ENCODE peak calls at places on chromosomes 1 and 21, in nine cellular contexts. Y is AG04449, T is gastrocnemius medialis, N is Caco-2, D is sigmoid colon, C is AG09319, M is transverse colon, B is choroid plexus epithelial cell, G is upper lobe of left lung. Q is an unnamed sample.

GRCh38 chr1:203320546-203321272 is 15.4 kb downstream of the BTG2 start:
- DNase-seq in Y (no peak), T (peak; percentile 25), N (no peak), D (peak; percentile 78), C (no peak), M (peak; percentile 87), B (peak; percentile 70), G (peak; percentile 87), Q (no peak)

GRCh38 chr1:185567006-185567405 is 167.2 kb upstream of the HMCN1 start:
- DNase-seq in Y (no peak), T (no peak), N (no peak), D (no peak), C (no peak), M (no peak), B (peak; percentile 66), G (no peak), Q (no peak)

GRCh38 chr1:214824758-214825157 is 221.8 kb downstream of the CENPF start:
- DNase-seq in Y (no peak), T (no peak), N (no peak), D (no peak), C (no peak), M (no peak), B (peak; percentile 30), G (no peak), Q (no peak)

GRCh38 chr1:37995773-37996379 is 6.1 kb upstream of the SF3A3 start:
- DNase-seq in Y (no peak), T (no peak), N (no peak), D (peak; percentile 96), C (peak; percentile 92), M (peak; percentile 74), B (peak; percentile 85), G (peak; percentile 71), Q (no peak)

GRCh38 chr1:34164510-34165381 is at the start of gene CSMD2:
- DNase-seq in Y (no peak), T (no peak), N (no peak), D (no peak), C (peak; percentile 14), M (no peak), B (peak; percentile 31), G (no peak), Q (no peak)

GRCh38 chr1:7089485-7089884 is 304.2 kb downstream of the CAMTA1 start:
- DNase-seq in Y (no peak), T (no peak), N (no peak), D (no peak), C (no peak), M (no peak), B (no peak), G (no peak), Q (no peak)

GRCh38 chr1:21869620-21870121 is 57.6 kb downstream of the LDLRAD2 start:
- DNase-seq in Y (peak; percentile 54), T (peak; percentile 43), N (no peak), D (peak; percentile 97), C (peak; percentile 74), M (peak; percentile 80), B (peak; percentile 74), G (peak; percentile 63), Q (no peak)

GRCh38 chr1:224333939-224334701 is 4.1 kb upstream of the NVL start:
- DNase-seq in Y (no peak), T (no peak), N (no peak), D (no peak), C (no peak), M (no peak), B (no peak), G (no peak), Q (no peak)

GRCh38 chr1:45843474-45843905 is 40.1 kb downstream of the MAST2 start:
- DNase-seq in Y (peak; percentile 12), T (no peak), N (no peak), D (no peak), C (peak; percentile 10), M (no peak), B (peak; percentile 77), G (no peak), Q (no peak)

GRCh38 chr1:91768786-91769697 is 116.9 kb downstream of the TGFBR3 start:
- DNase-seq in Y (no peak), T (no peak), N (no peak), D (no peak), C (no peak), M (no peak), B (peak; percentile 48), G (no peak), Q (no peak)

GRCh38 chr1:48084826-48085225 is 87.6 kb upstream of the TRABD2B start:
- DNase-seq in Y (no peak), T (no peak), N (no peak), D (no peak), C (no peak), M (no peak), B (no peak), G (no peak), Q (no peak)

GRCh38 chr21:26546698-26547097 is 26.4 kb downstream of the CYYR1 start:
- DNase-seq in Y (no peak), T (peak; percentile 9), N (no peak), D (no peak), C (no peak), M (no peak), B (no peak), G (peak; percentile 61), Q (no peak)

DNA sequence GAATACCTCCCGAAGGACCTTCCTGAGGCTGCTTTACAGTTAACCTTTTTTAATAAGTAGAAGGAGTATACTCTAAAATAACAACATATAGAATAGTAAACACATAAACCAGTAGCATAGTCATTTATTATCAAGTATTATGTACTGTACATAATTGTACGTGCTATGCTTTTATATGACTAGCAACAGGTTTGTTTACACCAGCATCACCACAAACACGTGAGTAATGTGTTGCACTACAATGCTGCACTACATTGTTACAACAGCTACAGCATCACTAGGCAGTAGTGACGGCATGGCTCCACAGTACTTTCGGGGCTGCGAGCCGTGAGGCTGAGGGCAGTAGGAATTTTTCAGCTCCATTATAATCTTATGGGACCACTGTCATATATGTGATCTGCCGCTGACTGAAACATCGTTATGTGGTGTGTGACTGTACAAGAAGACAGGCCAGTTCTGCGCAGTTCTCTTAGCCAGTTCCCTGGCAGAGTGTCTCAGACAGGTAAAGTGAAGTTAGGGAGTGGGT is 82.8 kb upstream of the LRRC8D start:
- DNase-seq in Y (no peak), T (no peak), N (no peak), D (no peak), C (no peak), M (no peak), B (no peak), G (no peak), Q (no peak)
- TF ChIP-seq CTCF in Y (no peak), T (no peak), N (no peak), D (no peak), C (no peak), M (no peak), B (no peak), G (no peak), Q (no peak)

DNA sequence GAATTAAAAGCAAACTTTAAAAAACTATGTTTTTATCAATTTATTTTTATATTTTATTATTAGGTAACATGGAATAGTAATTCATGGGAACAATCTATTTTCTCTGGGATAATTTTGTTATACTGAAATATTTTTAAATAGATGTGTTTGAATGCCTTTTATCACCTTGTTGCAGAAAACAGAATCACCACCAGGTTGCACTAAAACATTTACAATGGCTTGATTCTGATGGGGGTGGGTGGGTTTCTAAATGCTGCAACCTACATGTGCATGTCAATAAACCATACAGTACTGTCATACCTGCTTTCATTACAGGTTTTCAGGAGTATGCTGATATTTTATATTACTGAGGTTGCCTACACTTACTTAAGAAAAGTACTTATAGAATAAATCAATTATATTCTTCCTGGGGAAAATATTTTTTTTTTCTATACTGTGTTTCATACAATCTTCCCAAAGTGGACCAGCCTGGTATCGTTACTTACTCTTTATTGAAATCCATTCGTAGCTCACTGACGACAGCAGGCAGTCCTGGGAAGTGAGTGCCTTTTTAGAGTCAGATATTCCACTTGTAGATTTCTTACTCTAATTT is 132.8 kb downstream of the PTPRC start:
- DNase-seq in Y (no peak), T (no peak), N (peak; percentile 32), D (no peak), C (no peak), M (no peak), B (peak; percentile 84), G (no peak), Q (no peak)
- TF ChIP-seq CTCF in Y (peak; percentile 40), T (no peak), N (peak; percentile 46), D (no peak), C (peak; percentile 47), M (peak; percentile 35), B (peak; percentile 75), G (peak; percentile 46), Q (peak; percentile 83)

DNA sequence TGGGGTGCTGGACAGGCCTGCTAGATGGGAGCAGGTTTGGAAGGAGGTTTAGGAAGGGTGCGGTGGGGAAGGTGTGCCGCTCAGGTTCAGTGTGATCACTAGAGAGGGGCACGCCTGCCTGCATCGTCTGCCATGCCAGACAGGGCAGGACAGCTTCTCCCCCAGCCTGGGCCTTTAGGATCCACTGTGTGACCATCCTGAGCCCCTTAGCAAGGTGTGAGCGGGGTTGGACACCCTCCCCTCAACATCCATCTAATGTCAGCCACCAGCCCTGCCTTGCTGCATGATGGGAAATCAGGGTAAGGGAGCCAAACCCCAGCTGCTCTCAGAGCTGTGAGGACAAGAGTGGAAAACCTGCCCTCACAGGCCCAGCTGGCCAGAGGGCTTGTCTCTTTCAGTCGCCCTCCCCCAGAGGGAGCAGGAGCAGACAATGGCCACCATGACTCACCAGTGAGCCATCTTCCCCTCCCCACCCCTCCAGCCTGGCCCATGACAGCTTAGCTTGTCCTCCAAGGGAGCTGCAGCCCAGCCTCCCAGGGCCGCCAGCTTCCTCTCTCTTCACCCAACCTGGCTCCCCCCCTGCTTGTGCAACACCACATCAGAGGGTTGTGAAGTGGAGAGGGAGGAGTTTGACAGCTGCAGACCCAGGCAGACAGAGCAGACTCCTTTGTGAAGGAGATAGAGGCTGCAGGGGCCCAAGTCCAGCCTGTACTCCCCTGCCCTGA is 37.0 kb downstream of the NUAK2 start:
- DNase-seq in Y (peak; percentile 94), T (peak; percentile 91), N (peak; percentile 98), D (peak; percentile 95), C (peak; percentile 80), M (peak; percentile 85), B (peak; percentile 97), G (peak; percentile 97), Q (no peak)
- TF ChIP-seq CTCF in Y (peak; percentile 51), T (no peak), N (peak; percentile 28), D (no peak), C (peak; percentile 12), M (no peak), B (no peak), G (no peak), Q (no peak)

GRCh38 chr1:27391511-27392095 is 819 bp upstream of the GPR3 start:
- DNase-seq in Y (no peak), T (no peak), N (no peak), D (peak; percentile 88), C (no peak), M (peak; percentile 49), B (peak; percentile 55), G (peak; percentile 77), Q (no peak)

GRCh38 chr1:27393641-27394281 is 1.3 kb downstream of the GPR3 start:
- DNase-seq in Y (no peak), T (no peak), N (no peak), D (no peak), C (no peak), M (no peak), B (no peak), G (no peak), Q (no peak)

GRCh38 chr1:27392096-27392777 is at the start of gene GPR3:
- DNase-seq in Y (no peak), T (peak; percentile 77), N (peak; percentile 90), D (peak; percentile 96), C (peak; percentile 66), M (peak; percentile 93), B (peak; percentile 89), G (peak; percentile 90), Q (peak; percentile 92)

GRCh38 chr1:27394282-27394658 is 1.8 kb downstream of the GPR3 start:
- DNase-seq in Y (no peak), T (no peak), N (no peak), D (no peak), C (no peak), M (no peak), B (no peak), G (no peak), Q (no peak)

GRCh38 chr1:27392778-27393635 is 585 bp downstream of the GPR3 start:
- DNase-seq in Y (no peak), T (no peak), N (no peak), D (no peak), C (no peak), M (no peak), B (no peak), G (no peak), Q (no peak)
- TF ChIP-seq CTCF in Y (no peak), T (no peak), N (peak; percentile 21), D (no peak), C (peak; percentile 33), M (no peak), B (peak; percentile 19), G (no peak), Q (peak; percentile 54)